ENCODE peak calls at places on chromosomes 2 and 18, in nine cellular contexts. P is stimulated activated CD4-positive, alpha-beta T cell treated with anti-CD3 and anti-CD28 coated beads, Interleukin-1b, Interleukin-23, amount 100 ng/mL, for 48 hours; Y is fibroblast of gingiva; M is cortex of kidney; Z is RWPE1; T is nephron progenitor cell; N is NCI-H446 treated with DMSO at 0.1 percent for 48 hours; H is dermis blood vessel endothelial cell; Q is NAMALWA. V is an unnamed sample.
A peak's percentile ranks its signal among the peaks of the same experiment; 100 is the strongest.

GRCh38 chr2:229422005-229422404 is 150.9 kb upstream of the PID1 start:
- DNase-seq in P (no peak), Y (no peak), M (no peak), Z (no peak), T (no peak), N (no peak), H (no peak), Q (no peak), V (no peak)

GRCh38 chr2:74625658-74626425 is 22.3 kb downstream of the M1AP start:
- DNase-seq in P (no peak), Y (no peak), M (no peak), Z (no peak), T (no peak), N (no peak), H (no peak), Q (no peak), V (no peak)

GRCh38 chr18:34219651-34220050 is 5.1 kb downstream of the NOL4 start:
- DNase-seq in P (no peak), Y (no peak), M (no peak), Z (no peak), T (no peak), N (no peak), H (no peak), Q (no peak), V (peak; percentile 75)

GRCh38 chr2:232537499-232537898 is 2.0 kb upstream of the CHRNG start:
- DNase-seq in P (no peak), Y (no peak), M (no peak), Z (no peak), T (no peak), N (no peak), H (no peak), Q (no peak), V (no peak)

GRCh38 chr2:62663443-62663842 is 42.1 kb upstream of the EHBP1 start:
- DNase-seq in P (no peak), Y (peak; percentile 100), M (no peak), Z (no peak), T (no peak), N (no peak), H (no peak), Q (no peak), V (no peak)

GRCh38 chr2:206423147-206423546 is 20.2 kb upstream of the ADAM23 start:
- DNase-seq in P (no peak), Y (no peak), M (no peak), Z (peak; percentile 44), T (no peak), N (no peak), H (peak; percentile 65), Q (peak; percentile 54), V (peak; percentile 54)

GRCh38 chr18:46366211-46366610 is 262.0 kb downstream of the HAUS1 start:
- DNase-seq in P (no peak), Y (no peak), M (no peak), Z (no peak), T (no peak), N (no peak), H (no peak), Q (no peak), V (no peak)

GRCh38 chr2:36245632-36246031 is 109.9 kb upstream of the CRIM1 start:
- DNase-seq in P (no peak), Y (no peak), M (no peak), Z (no peak), T (no peak), N (no peak), H (no peak), Q (no peak), V (no peak)

GRCh38 chr2:197674546-197674945 is 841 bp downstream of the RFTN2 start:
- DNase-seq in P (no peak), Y (peak; percentile 74), M (no peak), Z (no peak), T (peak; percentile 8), N (no peak), H (peak; percentile 51), Q (no peak), V (no peak)

GRCh38 chr2:8370258-8370802 is 311.5 kb upstream of the ID2 start:
- DNase-seq in P (no peak), Y (no peak), M (no peak), Z (no peak), T (no peak), N (no peak), H (no peak), Q (no peak), V (peak; percentile 38)

GRCh38 chr2:71938108-71938507 is 209.6 kb downstream of the CYP26B1 start:
- DNase-seq in P (no peak), Y (no peak), M (no peak), Z (no peak), T (no peak), N (no peak), H (no peak), Q (no peak), V (no peak)

GRCh38 chr2:80380767-80381166 is 76.2 kb upstream of the LRRTM1 start:
- DNase-seq in P (no peak), Y (no peak), M (no peak), Z (no peak), T (no peak), N (no peak), H (no peak), Q (no peak), V (no peak)

GRCh38 chr18:59950215-59950944 is 50.6 kb downstream of the PMAIP1 start:
- DNase-seq in P (peak; percentile 37), Y (peak; percentile 85), M (no peak), Z (no peak), T (no peak), N (no peak), H (no peak), Q (peak; percentile 49), V (no peak)

GRCh38 chr2:126887506-126887905 is 11.2 kb upstream of the TEX51 start:
- DNase-seq in P (no peak), Y (no peak), M (no peak), Z (no peak), T (no peak), N (no peak), H (no peak), Q (no peak), V (no peak)

GRCh38 chr2:241315879-241316700 is at the start of gene SEPTIN2:
- DNase-seq in P (peak; percentile 72), Y (peak; percentile 53), M (no peak), Z (no peak), T (no peak), N (peak; percentile 53), H (peak; percentile 68), Q (peak; percentile 55), V (no peak)

GRCh38 chr2:102147935-102148334 is 5.4 kb downstream of the IL1R1 start:
- DNase-seq in P (peak; percentile 73), Y (no peak), M (no peak), Z (no peak), T (no peak), N (no peak), H (no peak), Q (no peak), V (no peak)

V was measured in BE2C.